ENCODE peak calls at places on chromosome X, in six cellular contexts. D is NCI-H345; B is NCI-H460; E is mesendoderm; O is stimulated activated naive B cell treated with anti-CD40 and anti-IgM and Interleukin-4, amounts not matched to agents 10 μg/mL and 1 μg/mL and 100 μg/mL, for 72 hours; G is smooth muscle cell of the brain vasculature. I is an unnamed sample.

GRCh38 chrX:154719132-154719675 is 31.7 kb downstream of the GAB3 start:
- DNase-seq in D (no peak), B (no peak), E (no peak), O (no peak), G (no peak), I (no peak)

GRCh38 chrX:38117485-38117884 is 103.2 kb downstream of the SRPX start:
- DNase-seq in D (peak; percentile 60), B (no peak), E (no peak), O (no peak), G (no peak), I (peak; percentile 86)

GRCh38 chrX:43679778-43680177 is 23.7 kb downstream of the MAOA start:
- DNase-seq in D (peak; percentile 1), B (no peak), E (no peak), O (no peak), G (no peak), I (no peak)

GRCh38 chrX:125291124-125291523 is 28.5 kb upstream of the TEX13C start:
- DNase-seq in D (no peak), B (no peak), E (no peak), O (no peak), G (no peak), I (no peak)

GRCh38 chrX:131840799-131841495 is 182.2 kb upstream of the STK26 start:
- DNase-seq in D (no peak), B (no peak), E (no peak), O (no peak), G (no peak), I (no peak)

GRCh38 chrX:63282077-63282476 is 69.1 kb downstream of the SPIN4 start:
- DNase-seq in D (no peak), B (no peak), E (peak; percentile 48), O (no peak), G (no peak), I (no peak)

GRCh38 chrX:39966186-39966585 is 131.6 kb downstream of the BCOR start:
- DNase-seq in D (no peak), B (no peak), E (no peak), O (no peak), G (no peak), I (peak; percentile 20)

GRCh38 chrX:23904096-23904495 is 3.6 kb downstream of the APOO start:
- DNase-seq in D (no peak), B (no peak), E (peak; percentile 81), O (no peak), G (no peak), I (no peak)

GRCh38 chrX:40146471-40147398 is 49.0 kb upstream of the BCOR start:
- DNase-seq in D (peak; percentile 62), B (no peak), E (peak; percentile 64), O (no peak), G (no peak), I (peak; percentile 23)

GRCh38 chrX:53356186-53356585 is 66.3 kb downstream of the SMC1A start:
- DNase-seq in D (no peak), B (no peak), E (peak; percentile 43), O (peak; percentile 4), G (no peak), I (no peak)

GRCh38 chrX:84123585-84123984 is 64.4 kb downstream of the RPS6KA6 start:
- DNase-seq in D (no peak), B (no peak), E (no peak), O (no peak), G (no peak), I (no peak)

GRCh38 chrX:19602866-19603620 is 87.7 kb upstream of the MAP3K15 start:
- DNase-seq in D (no peak), B (peak; percentile 11), E (peak; percentile 85), O (no peak), G (no peak), I (no peak)

GRCh38 chrX:10126834-10127233 is 29.9 kb upstream of the CLCN4 start:
- DNase-seq in D (no peak), B (no peak), E (no peak), O (no peak), G (no peak), I (no peak)

GRCh38 chrX:55210931-55211677 is 9.0 kb upstream of the PAGE5 start:
- DNase-seq in D (no peak), B (no peak), E (no peak), O (no peak), G (no peak), I (no peak)

GRCh38 chrX:135516376-135516775 is 4.1 kb upstream of the INTS6L start:
- DNase-seq in D (no peak), B (no peak), E (peak; percentile 60), O (no peak), G (no peak), I (no peak)

GRCh38 chrX:45769919-45770582 is 569.4 kb upstream of the DIPK2B start:
- DNase-seq in D (no peak), B (peak; percentile 64), E (no peak), O (peak; percentile 32), G (peak; percentile 65), I (no peak)

GRCh38 chrX:53153581-53153980 is 59.6 kb downstream of the KANTR start:
- DNase-seq in D (no peak), B (no peak), E (no peak), O (no peak), G (no peak), I (no peak)

GRCh38 chrX:68992998-68993397 is 164.2 kb downstream of the EFNB1 start:
- DNase-seq in D (no peak), B (no peak), E (no peak), O (no peak), G (no peak), I (no peak)

GRCh38 chrX:11437642-11438379 is 144.6 kb downstream of the AMELX start:
- DNase-seq in D (no peak), B (peak; percentile 44), E (peak; percentile 13), O (no peak), G (peak; percentile 51), I (no peak)

GRCh38 chrX:52933213-52933612 is 25.1 kb downstream of the FAM156A start:
- DNase-seq in D (no peak), B (no peak), E (no peak), O (no peak), G (no peak), I (no peak)

GRCh38 chrX:724256-724655 is 93.7 kb downstream of the SHOX start:
- DNase-seq in D (no peak), B (no peak), E (no peak), O (no peak), G (no peak), I (no peak)